ENCODE peak calls at places on chromosomes 6 and 20, in six cellular contexts. Z is dermis microvascular lymphatic vessel endothelial cell; M is GM04503; P is stimulated activated CD4-positive, alpha-beta T cell treated with anti-CD3 and anti-CD28 coated beads, Interleukin-4, amount 100 ng/mL, for 24 hours; K is A549; C is T-helper 17 cell. Y is an unnamed sample.

GRCh38 chr6:53861543-53861942 is 66.7 kb downstream of the LRRC1 start:
- DNase-seq in K (no peak), Z (no peak), C (no peak), P (no peak), M (no peak), Y (no peak)

GRCh38 chr6:113447088-113447831 is 409.9 kb upstream of the MARCKS start:
- DNase-seq in C (no peak), P (no peak), M (peak; percentile 89), K (peak; percentile 29), Z (peak; percentile 67), Y (no peak)

GRCh38 chr6:74891358-74891811 is 314.5 kb downstream of the COL12A1 start:
- DNase-seq in P (no peak), K (no peak), C (no peak), M (peak; percentile 41), Z (no peak), Y (no peak)

GRCh38 chr20:18669241-18670019 is 81.6 kb downstream of the DTD1 start:
- DNase-seq in K (no peak), P (no peak), Z (no peak), M (no peak), C (no peak), Y (no peak)

GRCh38 chr6:21739241-21739640 is 145.7 kb downstream of the SOX4 start:
- DNase-seq in C (no peak), M (no peak), P (no peak), K (no peak), Z (no peak), Y (no peak)

GRCh38 chr6:4564746-4565145 is 211.5 kb upstream of the CDYL start:
- DNase-seq in C (no peak), M (no peak), K (no peak), P (no peak), Z (no peak), Y (no peak)

GRCh38 chr6:96755096-96755495 is 82.2 kb downstream of the GPR63 start:
- DNase-seq in P (no peak), C (no peak), K (no peak), M (no peak), Z (no peak), Y (no peak)

GRCh38 chr6:25487012-25487411 is 165.0 kb upstream of the SCGN start:
- DNase-seq in P (no peak), K (no peak), M (no peak), Z (no peak), C (no peak), Y (no peak)

GRCh38 chr6:170376386-170377084 is 70.0 kb downstream of the FAM120B start:
- DNase-seq in M (no peak), K (no peak), P (no peak), C (no peak), Z (no peak), Y (no peak)

GRCh38 chr6:168333039-168333438 is 13.5 kb upstream of the DACT2 start:
- DNase-seq in Z (no peak), C (no peak), M (no peak), K (peak; percentile 37), P (no peak), Y (no peak)

GRCh38 chr6:80332013-80332412 is 225.5 kb downstream of the BCKDHB start:
- DNase-seq in C (no peak), P (no peak), M (no peak), K (no peak), Z (no peak), Y (no peak)

GRCh38 chr6:7446644-7447325 is 57.2 kb downstream of the RIOK1 start:
- DNase-seq in K (no peak), C (no peak), M (no peak), P (no peak), Z (no peak), Y (no peak)

GRCh38 chr6:98946877-98947410 is 802 bp downstream of the FBXL4 start:
- DNase-seq in K (peak; percentile 18), Z (peak; percentile 16), C (peak; percentile 19), P (peak; percentile 38), M (no peak), Y (peak; percentile 38)

GRCh38 chr6:18424201-18424600 is 37.1 kb downstream of the RNF144B start:
- DNase-seq in M (no peak), Z (no peak), P (no peak), C (no peak), K (no peak), Y (no peak)

GRCh38 chr6:122754191-122754731 is 25.3 kb upstream of the FABP7 start:
- DNase-seq in M (no peak), Z (no peak), K (no peak), P (no peak), C (no peak), Y (no peak)

GRCh38 chr6:23654745-23655144 is 471.3 kb upstream of the NRSN1 start:
- DNase-seq in K (peak; percentile 22), Z (no peak), M (no peak), C (no peak), P (no peak), Y (no peak)

GRCh38 chr20:44540834-44541233 is 19.0 kb upstream of the SERINC3 start:
- DNase-seq in P (no peak), C (no peak), M (no peak), K (no peak), Z (peak; percentile 81), Y (no peak)

GRCh38 chr6:27553123-27553904 is 80.4 kb upstream of the ZNF184 start:
- DNase-seq in Z (peak; percentile 14), C (no peak), M (no peak), K (peak; percentile 86), P (peak; percentile 22), Y (no peak)

GRCh38 chr20:47016068-47016664 is 121.5 kb downstream of the EYA2 start:
- DNase-seq in C (no peak), K (no peak), M (no peak), P (no peak), Z (no peak), Y (no peak)

GRCh38 chr6:105879902-105880547 is 206.1 kb upstream of the PRDM1 start:
- DNase-seq in P (peak; percentile 50), C (no peak), M (no peak), Z (no peak), K (no peak), Y (peak; percentile 49)

GRCh38 chr6:40347571-40348011 is 239.6 kb downstream of the LRFN2 start:
- DNase-seq in C (no peak), Z (no peak), P (no peak), M (no peak), K (no peak), Y (no peak)

GRCh38 chr20:37342231-37343177 is 3.4 kb upstream of the SRC start:
- DNase-seq in K (peak; percentile 61), Z (no peak), C (no peak), M (no peak), P (no peak), Y (no peak)

GRCh38 chr6:104531591-104531990 is 328.1 kb downstream of the HACE1 start:
- DNase-seq in Z (no peak), K (no peak), C (no peak), P (no peak), M (no peak), Y (no peak)

GRCh38 chr6:168827484-168827883 is 386.5 kb downstream of the SMOC2 start:
- DNase-seq in K (no peak), C (no peak), P (no peak), Z (no peak), M (no peak), Y (no peak)

GRCh38 chr6:152463183-152463582 is 174.0 kb downstream of the SYNE1 start:
- DNase-seq in C (no peak), M (no peak), K (no peak), Z (no peak), P (no peak), Y (no peak)

GRCh38 chr20:43840382-43841070 is 74.1 kb upstream of the TOX2 start:
- DNase-seq in M (no peak), Z (no peak), P (peak; percentile 28), C (no peak), K (peak; percentile 40), Y (peak; percentile 19)

GRCh38 chr6:79377830-79378460 is 143.5 kb upstream of the HMGN3 start:
- DNase-seq in K (peak; percentile 9), P (no peak), C (no peak), M (no peak), Z (peak; percentile 85), Y (no peak)

GRCh38 chr6:41723178-41723935 is 12.1 kb downstream of the TFEB start:
- DNase-seq in Z (peak; percentile 42), P (no peak), K (peak; percentile 63), C (no peak), M (peak; percentile 56), Y (no peak)

GRCh38 chr6:15392182-15392581 is 146.3 kb downstream of the JARID2 start:
- DNase-seq in M (no peak), P (no peak), K (no peak), C (no peak), Z (no peak), Y (no peak)

GRCh38 chr6:55011034-55011433 is 163.3 kb upstream of the HCRTR2 start:
- DNase-seq in P (no peak), Z (no peak), K (no peak), M (no peak), C (no peak), Y (no peak)

GRCh38 chr20:35012227-35013069 is 56.8 kb downstream of the MYH7B start:
- DNase-seq in M (no peak), C (no peak), K (no peak), Z (no peak), P (no peak), Y (no peak)

GRCh38 chr6:16433338-16433737 is 195.0 kb downstream of the GMPR start:
- DNase-seq in C (no peak), K (no peak), P (no peak), M (no peak), Z (no peak), Y (no peak)

GRCh38 chr6:94501546-94501945 is 1075.8 kb upstream of the MANEA start:
- DNase-seq in C (no peak), P (no peak), M (no peak), Z (no peak), K (no peak), Y (no peak)

GRCh38 chr6:50185006-50185405 is 135.3 kb upstream of the DEFB112 start:
- DNase-seq in C (no peak), P (no peak), K (peak; percentile 2), Z (no peak), M (no peak), Y (no peak)

GRCh38 chr6:116467096-116467495 is 5.9 kb downstream of the CALHM6 start:
- DNase-seq in Z (no peak), P (no peak), M (no peak), K (no peak), C (no peak), Y (no peak)

GRCh38 chr6:144758602-144759001 is 473.5 kb downstream of the UTRN start:
- DNase-seq in Z (peak; percentile 50), M (no peak), C (no peak), K (peak; percentile 28), P (no peak), Y (no peak)

GRCh38 chr20:52490715-52491430 is 299.3 kb upstream of the ZFP64 start:
- DNase-seq in P (no peak), C (no peak), Z (peak; percentile 97), M (peak; percentile 74), K (peak; percentile 42), Y (no peak)

Y was measured in activated naive CD4-positive, alpha-beta T cell treated with Interleukin-2 at 50 U/mL for 16 hours.